ENCODE peak calls at places on chromosomes 5 and 9, in seven cellular contexts. O, I, B, K, S, L and R are unnamed samples.

GRCh38 chr9:129884220-129885017 is 49.2 kb downstream of the USP20 start:
- DNase-seq in O (peak; percentile 96), I (peak; percentile 71), B (peak; percentile 92), K (peak; percentile 87), S (peak; percentile 71), L (peak; percentile 92), R (peak; percentile 65)

GRCh38 chr5:38452201-38452600 is 104.2 kb downstream of the LIFR start:
- DNase-seq in O (no peak), I (no peak), B (no peak), K (no peak), S (no peak), L (peak; percentile 4), R (no peak)

GRCh38 chr9:127215266-127216209 is 49.0 kb upstream of the GARNL3 start:
- DNase-seq in O (no peak), I (no peak), B (no peak), K (no peak), S (no peak), L (no peak), R (no peak)

GRCh38 chr5:65867509-65868195 is 58.7 kb upstream of the ERBIN start:
- DNase-seq in O (peak; percentile 51), I (peak; percentile 14), B (no peak), K (peak; percentile 25), S (no peak), L (no peak), R (peak; percentile 46)

GRCh38 chr5:386432-387341 is 56.3 kb upstream of the EXOC3 start:
- DNase-seq in O (no peak), I (peak; percentile 76), B (no peak), K (peak; percentile 87), S (no peak), L (no peak), R (peak; percentile 94)

GRCh38 chr5:74285876-74286275 is 354.7 kb downstream of the ENC1 start:
- DNase-seq in O (no peak), I (no peak), B (no peak), K (no peak), S (no peak), L (no peak), R (no peak)

GRCh38 chr9:90219548-90220118 is 423.0 kb downstream of the DIRAS2 start:
- DNase-seq in O (peak; percentile 53), I (no peak), B (peak; percentile 68), K (peak; percentile 18), S (no peak), L (peak; percentile 83), R (peak; percentile 29)

GRCh38 chr9:93976081-93976480 is 20.9 kb upstream of the BARX1 start:
- DNase-seq in O (no peak), I (no peak), B (no peak), K (no peak), S (no peak), L (peak; percentile 27), R (no peak)

GRCh38 chr9:98201102-98201501 is 8.7 kb upstream of the CORO2A start:
- DNase-seq in O (no peak), I (no peak), B (no peak), K (no peak), S (no peak), L (no peak), R (no peak)

GRCh38 chr9:117092582-117092981 is 322.3 kb downstream of the ASTN2 start:
- DNase-seq in O (peak; percentile 70), I (peak; percentile 35), B (no peak), K (peak; percentile 44), S (no peak), L (no peak), R (no peak)

GRCh38 chr9:761155-761792 is 80.2 kb upstream of the DMRT1 start:
- DNase-seq in O (no peak), I (peak; percentile 48), B (no peak), K (peak; percentile 24), S (no peak), L (no peak), R (peak; percentile 38)

GRCh38 chr5:59445741-59446140 is 447.8 kb downstream of the PDE4D start:
- DNase-seq in O (no peak), I (no peak), B (no peak), K (no peak), S (no peak), L (no peak), R (no peak)

GRCh38 chr5:138466058-138466899 is 1.0 kb downstream of the EGR1 start:
- DNase-seq in O (no peak), I (peak; percentile 39), B (no peak), K (no peak), S (no peak), L (no peak), R (peak; percentile 24)

GRCh38 chr9:132401791-132402190 is 4.8 kb downstream of the TTF1 start:
- DNase-seq in O (peak; percentile 42), I (no peak), B (no peak), K (no peak), S (no peak), L (no peak), R (no peak)

GRCh38 chr9:89305868-89306267 is 5.1 kb upstream of the CKS2 start:
- DNase-seq in O (no peak), I (no peak), B (no peak), K (no peak), S (no peak), L (no peak), R (no peak)

GRCh38 chr5:122141751-122142150 is 12.4 kb downstream of the ZNF474 start:
- DNase-seq in O (no peak), I (peak; percentile 61), B (no peak), K (peak; percentile 59), S (no peak), L (no peak), R (no peak)

DNA sequence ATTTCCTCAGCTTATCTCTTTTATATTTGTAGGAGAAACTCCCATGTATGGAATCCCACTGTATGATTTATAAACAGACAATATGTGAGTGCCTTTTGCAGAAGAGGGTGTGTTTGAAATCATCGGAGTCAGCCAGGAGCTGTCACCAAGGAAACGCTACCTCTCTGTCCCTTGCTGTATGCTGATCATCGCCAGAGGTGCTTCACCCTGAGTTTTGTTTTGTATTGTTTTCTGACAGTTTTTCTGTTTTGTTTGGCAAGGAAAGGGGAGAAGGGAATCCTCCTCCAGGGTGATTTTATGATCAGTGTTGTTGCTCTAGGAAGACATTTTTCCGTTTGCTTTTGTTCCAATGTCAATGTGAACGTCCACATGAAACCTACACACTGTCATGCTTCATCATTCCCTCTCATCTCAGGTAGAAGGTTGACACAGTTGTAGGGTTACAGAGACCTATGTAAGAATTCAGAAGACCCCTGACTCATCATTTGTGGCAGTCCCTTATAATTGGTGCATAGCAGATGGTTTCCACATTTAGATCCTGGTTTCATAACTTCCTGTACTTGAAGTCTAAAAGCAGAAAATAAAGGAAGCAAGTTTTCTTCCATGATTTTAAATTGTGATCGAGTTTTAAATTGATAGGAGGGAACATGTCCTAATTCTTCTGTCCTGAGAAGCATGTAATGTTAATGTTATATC is 18.0 kb upstream of the CTSL start:
- DNase-seq in O (no peak), I (peak; percentile 28), B (no peak), K (no peak), S (no peak), L (no peak), R (no peak)
- H2AK5ac ChIP-seq in O (no peak overlapping the region), I (no peak overlapping the region), B (no peak overlapping the region), K (peak overlapping the region; percentile 33), S (no peak overlapping the region), L (no peak overlapping the region), R (no peak overlapping the region)

DNA sequence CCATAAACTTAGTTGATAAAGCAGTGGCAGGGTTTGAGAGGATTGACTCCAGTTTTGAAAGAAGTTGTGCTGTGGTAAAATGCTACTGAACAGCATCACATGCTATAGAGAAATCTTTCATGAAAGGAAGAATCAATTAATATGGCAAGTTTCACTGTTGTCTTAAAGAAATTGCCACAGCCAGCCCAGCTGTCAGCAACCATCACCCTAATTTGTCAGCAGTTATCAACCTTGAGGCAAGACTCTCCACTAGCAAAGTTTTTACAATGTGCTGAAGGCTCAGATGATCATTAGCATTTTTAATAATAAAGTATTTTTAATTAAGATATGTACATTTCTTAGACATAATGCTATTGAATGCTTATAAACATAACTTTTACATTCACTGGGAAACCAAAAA is 101.0 kb upstream of the SH3GL2 start:
- DNase-seq in O (no peak), I (no peak), B (no peak), K (no peak), S (no peak), L (no peak), R (no peak)
- H3K4me1 ChIP-seq in O (peaks cover 2% of the 10 kb centered on the region), I (no peaks in the 10 kb centered on the region), B (no peaks in the 10 kb centered on the region), K (no peaks in the 10 kb centered on the region), S (no peaks in the 10 kb centered on the region), L (no peaks in the 10 kb centered on the region), R (no peaks in the 10 kb centered on the region)

DNA sequence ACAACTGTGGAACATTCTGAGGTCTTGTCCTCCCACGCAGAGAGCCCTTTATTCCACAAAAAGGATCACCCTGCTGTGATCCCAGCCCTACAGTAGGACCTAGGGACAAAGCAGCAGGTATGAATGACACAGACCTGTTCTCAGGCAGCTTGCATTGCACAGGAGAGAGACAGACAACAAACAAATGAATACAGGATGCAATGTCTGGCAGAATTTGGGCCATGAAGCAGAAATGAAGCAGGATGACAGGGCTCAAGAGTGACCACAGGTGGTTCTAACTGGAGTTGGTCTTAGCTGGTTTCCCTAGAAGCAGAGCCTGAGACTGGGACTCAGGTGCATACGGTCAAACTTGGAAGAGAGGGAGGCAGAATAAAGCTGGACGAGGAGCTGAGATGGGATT is 388.8 kb downstream of the CDK5RAP2 start:
- DNase-seq in O (no peak), I (no peak), B (no peak), K (no peak), S (no peak), L (no peak), R (no peak)
- H2AK5ac ChIP-seq in O (no peak overlapping the region), I (no peak overlapping the region), B (no peak overlapping the region), K (no peak overlapping the region), S (no peak overlapping the region), L (no peak overlapping the region), R (no peak overlapping the region)

GRCh38 chr5:107372723-107373487 is 297.8 kb downstream of the EFNA5 start:
- DNase-seq in O (no peak), I (peak; percentile 12), B (no peak), K (no peak), S (no peak), L (no peak), R (no peak)
- H3K4me1 ChIP-seq in O (peaks cover 5% of the 10 kb centered on the region), I (peaks cover 3% of the 10 kb centered on the region), B (peaks cover 3% of the 10 kb centered on the region), K (peaks cover 4% of the 10 kb centered on the region), S (peaks cover 17% of the 10 kb centered on the region), L (peaks cover 2% of the 10 kb centered on the region), R (peaks cover 3% of the 10 kb centered on the region)

GRCh38 chr9:115326461-115326860 is 208.5 kb upstream of the TNC start:
- DNase-seq in O (no peak), I (no peak), B (no peak), K (no peak), S (no peak), L (no peak), R (no peak)
- H2AK5ac ChIP-seq in O (no peak overlapping the region), I (peak overlapping the region; percentile 75), B (no peak overlapping the region), K (no peak overlapping the region), S (no peak overlapping the region), L (no peak overlapping the region), R (no peak overlapping the region)